ENCODE peak calls at places on chromosomes 12 and 14, in five cellular contexts. One of them, this sample, is unnamed.
A peak's percentile ranks its signal among the peaks of the same experiment; 100 is the strongest.

GRCh38 chr12:113135178-113136127 is at the start of gene RASAL1:
- DNase-seq in HCT116: peak; percentile 75
- DNase-seq in sigmoid colon: no peak
- DNase-seq in endothelial cell: peak; percentile 54
- DNase-seq in lower leg skin: no peak
- DNase-seq in this sample: no peak

GRCh38 chr12:114213055-114213561 is 192.8 kb downstream of the TBX5 start:
- DNase-seq in endothelial cell: no peak
- DNase-seq in HCT116: no peak
- DNase-seq in lower leg skin: no peak
- DNase-seq in sigmoid colon: no peak
- DNase-seq in this sample: no peak

GRCh38 chr14:102182190-102182589 is 42.5 kb downstream of the WDR20 start:
- DNase-seq in HCT116: no peak
- DNase-seq in endothelial cell: no peak
- DNase-seq in lower leg skin: no peak
- DNase-seq in sigmoid colon: no peak
- DNase-seq in this sample: no peak

GRCh38 chr12:110846615-110847566 is at the start of gene CCDC63:
- DNase-seq in HCT116: peak; percentile 68
- DNase-seq in lower leg skin: peak; percentile 88
- DNase-seq in endothelial cell: peak; percentile 76
- DNase-seq in sigmoid colon: peak; percentile 78
- DNase-seq in this sample: no peak

GRCh38 chr12:120940799-120941198 is 36.6 kb upstream of the SPPL3 start:
- DNase-seq in endothelial cell: no peak
- DNase-seq in lower leg skin: no peak
- DNase-seq in HCT116: no peak
- DNase-seq in sigmoid colon: no peak
- DNase-seq in this sample: no peak

GRCh38 chr12:108589028-108589839 is 8.7 kb downstream of the TMEM119 start:
- DNase-seq in endothelial cell: no peak
- DNase-seq in HCT116: no peak
- DNase-seq in lower leg skin: no peak
- DNase-seq in sigmoid colon: no peak
- DNase-seq in this sample: no peak

GRCh38 chr12:45192041-45192695 is 23.7 kb upstream of the ANO6 start:
- DNase-seq in HCT116: peak; percentile 61
- DNase-seq in lower leg skin: no peak
- DNase-seq in endothelial cell: no peak
- DNase-seq in sigmoid colon: no peak
- DNase-seq in this sample: no peak

GRCh38 chr12:39499296-39499695 is 56.4 kb upstream of the KIF21A start:
- DNase-seq in HCT116: no peak
- DNase-seq in endothelial cell: no peak
- DNase-seq in lower leg skin: no peak
- DNase-seq in sigmoid colon: no peak
- DNase-seq in this sample: no peak

GRCh38 chr12:2503762-2504161 is 291.0 kb upstream of the FKBP4 start:
- DNase-seq in sigmoid colon: no peak
- DNase-seq in HCT116: no peak
- DNase-seq in endothelial cell: no peak
- DNase-seq in lower leg skin: no peak
- DNase-seq in this sample: no peak

GRCh38 chr12:107513184-107513583 is 172.4 kb upstream of the PWP1 start:
- DNase-seq in HCT116: no peak
- DNase-seq in endothelial cell: no peak
- DNase-seq in sigmoid colon: no peak
- DNase-seq in lower leg skin: peak; percentile 28
- DNase-seq in this sample: no peak

GRCh38 chr14:99853206-99853605 is 60.0 kb downstream of the EML1 start:
- DNase-seq in sigmoid colon: no peak
- DNase-seq in lower leg skin: no peak
- DNase-seq in endothelial cell: no peak
- DNase-seq in HCT116: no peak
- DNase-seq in this sample: no peak

GRCh38 chr12:102957339-102958050 is at the start of gene ASCL1:
- DNase-seq in lower leg skin: no peak
- DNase-seq in HCT116: no peak
- DNase-seq in sigmoid colon: no peak
- DNase-seq in endothelial cell: peak; percentile 44
- DNase-seq in this sample: no peak

GRCh38 chr12:125143491-125143890 is 78.3 kb downstream of the AACS start:
- DNase-seq in HCT116: no peak
- DNase-seq in lower leg skin: no peak
- DNase-seq in sigmoid colon: no peak
- DNase-seq in endothelial cell: no peak
- DNase-seq in this sample: no peak

GRCh38 chr14:56715938-56716337 is 94.3 kb downstream of the OTX2 start:
- DNase-seq in HCT116: no peak
- DNase-seq in endothelial cell: no peak
- DNase-seq in lower leg skin: no peak
- DNase-seq in sigmoid colon: no peak
- DNase-seq in this sample: no peak

GRCh38 chr14:86955955-86956354 is 1037.0 kb downstream of the GALC start:
- DNase-seq in sigmoid colon: no peak
- DNase-seq in HCT116: no peak
- DNase-seq in lower leg skin: no peak
- DNase-seq in endothelial cell: no peak
- DNase-seq in this sample: no peak

GRCh38 chr14:86961106-86961716 is 1031.8 kb downstream of the GALC start:
- DNase-seq in lower leg skin: no peak
- DNase-seq in HCT116: no peak
- DNase-seq in sigmoid colon: no peak
- DNase-seq in endothelial cell: peak; percentile 21
- DNase-seq in this sample: no peak
- TF ChIP-seq CTCF in lower leg skin: no peak
- TF ChIP-seq CTCF in HCT116: peak; percentile 37
- TF ChIP-seq CTCF in sigmoid colon: no peak
- TF ChIP-seq CTCF in endothelial cell: peak; percentile 75
- TF ChIP-seq CTCF in this sample: peak; percentile 69

GRCh38 chr12:66131067-66131688 is 628 bp upstream of the LLPH start:
- DNase-seq in lower leg skin: no peak
- DNase-seq in sigmoid colon: no peak
- DNase-seq in endothelial cell: no peak
- DNase-seq in HCT116: no peak
- DNase-seq in this sample: no peak
- TF ChIP-seq CTCF in lower leg skin: no peak
- TF ChIP-seq CTCF in sigmoid colon: no peak
- TF ChIP-seq CTCF in endothelial cell: no peak
- TF ChIP-seq CTCF in HCT116: no peak
- TF ChIP-seq CTCF in this sample: no peak

DNA sequence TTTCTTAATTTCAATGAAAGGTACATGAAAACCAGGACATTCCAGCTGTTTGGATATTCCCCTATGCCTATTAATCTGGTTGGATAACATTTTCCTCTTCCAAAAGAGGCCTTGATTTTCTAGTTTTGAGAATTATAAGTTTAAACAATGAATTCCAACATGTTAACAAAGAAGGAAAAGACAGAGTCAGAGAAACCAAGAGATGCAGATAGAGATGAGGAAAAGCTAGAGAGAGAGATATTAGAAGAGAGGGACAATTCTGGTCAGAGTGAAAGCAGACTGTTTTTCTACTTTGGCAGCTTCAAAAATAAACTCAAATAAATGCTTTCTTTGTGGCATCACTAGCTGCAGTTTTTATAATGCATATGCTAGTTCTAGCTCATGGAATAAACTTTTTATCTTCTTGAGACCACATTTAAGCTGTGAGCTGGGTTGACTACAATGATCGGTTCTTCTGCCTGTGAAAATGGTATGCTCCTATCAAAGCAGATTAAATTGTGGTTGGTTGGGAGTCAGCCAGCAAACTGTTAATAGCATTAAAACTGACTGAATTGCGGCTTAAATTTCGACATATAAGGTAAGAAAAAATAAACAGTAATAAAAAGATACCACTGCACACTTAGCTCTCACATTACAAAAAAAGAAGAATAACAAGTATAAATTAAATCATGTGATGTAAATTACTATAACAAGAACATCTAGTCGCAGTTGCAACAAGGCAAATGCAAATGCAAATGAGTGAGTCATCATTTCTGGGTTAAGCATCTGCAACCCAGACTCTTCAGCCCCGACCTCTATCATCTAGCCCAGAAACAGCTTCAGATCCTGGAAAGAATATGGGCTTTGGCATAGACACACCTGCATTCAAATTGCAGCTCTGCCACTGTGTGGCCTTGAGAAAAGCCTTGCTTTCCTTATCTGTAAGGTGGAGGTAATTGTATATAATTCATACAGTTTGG is 19.7 kb upstream of the DHRS7 start:
- DNase-seq in lower leg skin: no peak
- DNase-seq in endothelial cell: no peak
- DNase-seq in sigmoid colon: no peak
- DNase-seq in HCT116: no peak
- DNase-seq in this sample: no peak
- TF ChIP-seq CTCF in lower leg skin: no peak
- TF ChIP-seq CTCF in endothelial cell: peak; percentile 46
- TF ChIP-seq CTCF in sigmoid colon: no peak
- TF ChIP-seq CTCF in HCT116: no peak
- TF ChIP-seq CTCF in this sample: no peak

GRCh38 chr12:42568952-42569916 is 20.3 kb downstream of the PRICKLE1 start:
- DNase-seq in HCT116: peak; percentile 49
- DNase-seq in endothelial cell: no peak
- DNase-seq in lower leg skin: no peak
- DNase-seq in sigmoid colon: no peak
- DNase-seq in this sample: no peak

GRCh38 chr12:42564540-42564939 is 25.0 kb downstream of the PRICKLE1 start:
- DNase-seq in HCT116: no peak
- DNase-seq in sigmoid colon: no peak
- DNase-seq in lower leg skin: no peak
- DNase-seq in endothelial cell: no peak
- DNase-seq in this sample: no peak

GRCh38 chr12:42565001-42565400 is 24.5 kb downstream of the PRICKLE1 start:
- DNase-seq in sigmoid colon: no peak
- DNase-seq in HCT116: no peak
- DNase-seq in lower leg skin: no peak
- DNase-seq in endothelial cell: no peak
- DNase-seq in this sample: no peak

GRCh38 chr12:42570076-42570475 is 19.5 kb downstream of the PRICKLE1 start:
- DNase-seq in lower leg skin: no peak
- DNase-seq in sigmoid colon: no peak
- DNase-seq in endothelial cell: no peak
- DNase-seq in HCT116: no peak
- DNase-seq in this sample: no peak

GRCh38 chr12:42565633-42566032 is 23.9 kb downstream of the PRICKLE1 start:
- DNase-seq in HCT116: no peak
- DNase-seq in lower leg skin: no peak
- DNase-seq in sigmoid colon: no peak
- DNase-seq in endothelial cell: peak; percentile 14
- DNase-seq in this sample: no peak
- TF ChIP-seq CTCF in HCT116: no peak
- TF ChIP-seq CTCF in lower leg skin: no peak
- TF ChIP-seq CTCF in sigmoid colon: no peak
- TF ChIP-seq CTCF in endothelial cell: no peak
- TF ChIP-seq CTCF in this sample: peak; percentile 14

DNA sequence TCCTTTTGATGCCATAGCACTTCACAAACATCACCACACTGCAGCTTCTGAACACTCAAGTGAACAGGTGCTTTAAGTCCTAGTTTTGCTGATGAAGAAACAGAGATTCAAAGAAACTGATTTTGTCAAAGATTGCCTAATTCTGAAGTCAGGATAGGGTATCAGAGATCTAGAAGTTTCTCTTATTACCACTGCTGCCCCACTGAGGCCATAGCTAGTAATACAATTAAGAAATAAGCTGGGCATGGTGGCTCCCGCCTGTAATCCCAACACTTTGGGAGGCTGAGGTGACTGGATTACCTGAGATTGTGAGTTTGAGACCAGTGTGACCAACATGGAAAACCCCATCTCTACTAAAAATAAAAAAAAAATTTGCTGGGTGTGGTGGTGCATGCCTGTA is 458.3 kb upstream of the SEL1L start:
- DNase-seq in endothelial cell: no peak
- DNase-seq in lower leg skin: no peak
- DNase-seq in sigmoid colon: no peak
- DNase-seq in HCT116: no peak
- DNase-seq in this sample: no peak
- TF ChIP-seq CTCF in endothelial cell: no peak
- TF ChIP-seq CTCF in lower leg skin: no peak
- TF ChIP-seq CTCF in sigmoid colon: no peak
- TF ChIP-seq CTCF in HCT116: no peak
- TF ChIP-seq CTCF in this sample: peak; percentile 61

GRCh38 chr14:65604946-65605345 is 192.4 kb downstream of the FUT8 start:
- DNase-seq in endothelial cell: no peak
- DNase-seq in HCT116: no peak
- DNase-seq in lower leg skin: no peak
- DNase-seq in sigmoid colon: no peak
- DNase-seq in this sample: no peak
- TF ChIP-seq CTCF in endothelial cell: no peak
- TF ChIP-seq CTCF in HCT116: peak; percentile 34
- TF ChIP-seq CTCF in lower leg skin: no peak
- TF ChIP-seq CTCF in sigmoid colon: no peak
- TF ChIP-seq CTCF in this sample: peak; percentile 73

GRCh38 chr12:67482751-67483661 is 165.5 kb upstream of the DYRK2 start:
- DNase-seq in HCT116: no peak
- DNase-seq in sigmoid colon: peak; percentile 91
- DNase-seq in lower leg skin: no peak
- DNase-seq in endothelial cell: no peak
- DNase-seq in this sample: no peak
- TF ChIP-seq CTCF in HCT116: no peak
- TF ChIP-seq CTCF in sigmoid colon: no peak
- TF ChIP-seq CTCF in lower leg skin: no peak
- TF ChIP-seq CTCF in endothelial cell: no peak
- TF ChIP-seq CTCF in this sample: no peak

DNA sequence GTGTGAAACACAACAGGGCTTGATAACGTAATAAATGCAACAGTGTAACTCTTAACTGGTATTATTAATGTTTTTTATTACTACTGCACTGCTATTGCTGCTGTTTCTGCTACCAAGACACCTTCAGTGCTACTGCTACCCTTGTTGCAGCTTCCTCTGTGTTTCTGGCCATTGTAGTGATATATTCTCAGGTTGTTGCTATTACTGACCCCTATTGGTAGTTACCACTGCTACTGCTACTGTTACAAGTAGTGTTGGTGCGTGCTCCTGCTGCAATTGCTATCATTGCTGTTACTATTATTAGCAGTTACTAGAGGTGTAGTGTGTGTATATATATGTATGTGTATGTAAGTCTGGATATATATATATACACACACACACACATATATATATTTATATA is 87.2 kb upstream of the PTPRB start:
- DNase-seq in lower leg skin: no peak
- DNase-seq in endothelial cell: no peak
- DNase-seq in sigmoid colon: no peak
- DNase-seq in HCT116: peak; percentile 35
- DNase-seq in this sample: no peak
- TF ChIP-seq CTCF in lower leg skin: no peak
- TF ChIP-seq CTCF in endothelial cell: peak; percentile 42
- TF ChIP-seq CTCF in sigmoid colon: no peak
- TF ChIP-seq CTCF in HCT116: peak; percentile 60
- TF ChIP-seq CTCF in this sample: peak; percentile 51

This sample was measured in chondrocyte.